ENCODE peak calls at places on chromosomes 5 and 9, in ten cellular contexts. G is activated CD4-positive, alpha-beta T cell treated with anti-CD3 and anti-CD28 coated beads for 24 hours; N is activated CD4-positive, alpha-beta memory T cell treated with anti-CD3 and anti-CD28 coated beads, Interleukin-2, amount 10 ng/mL, durations not matched to agents 7 days and 5 days; C is NCI-H1417; M is activated T-cell treated with anti-CD3 and anti-CD28 coated beads, Interleukin-2, amount 50 U/mL, for 4 hours; I is cardiac muscle cell; D is ecto neural progenitor cell; Q is A172; R is stimulated activated CD4-positive, alpha-beta T cell treated with anti-CD3 and anti-CD28 coated beads, Interleukin-12 subunit alpha, Interleukin-12 subunit beta, amount 100 ng/mL, for 4 hours; H is GM12891. T is an unnamed sample.

GRCh38 chr5:33892419-33893151 is 795 bp upstream of the ADAMTS12 start:
- DNase-seq in G (no peak), N (no peak), C (peak), M (no peak), I (peak), D (no peak), Q (peak), R (no peak), H (no peak), T (peak)

GRCh38 chr5:73182282-73182681 is 9.3 kb downstream of the TMEM174 start:
- DNase-seq in G (no peak), N (no peak), C (no peak), M (no peak), I (no peak), D (no peak), Q (no peak), R (no peak), H (no peak), T (no peak)

GRCh38 chr5:86979801-86980510 is 287.7 kb upstream of the RASA1 start:
- DNase-seq in G (no peak), N (no peak), C (no peak), M (no peak), I (no peak), D (no peak), Q (peak), R (no peak), H (no peak), T (no peak)

GRCh38 chr9:26504057-26504456 is 388.5 kb downstream of the CAAP1 start:
- DNase-seq in G (no peak), N (no peak), C (no peak), M (no peak), I (no peak), D (no peak), Q (no peak), R (no peak), H (no peak), T (no peak)

GRCh38 chr9:107737610-107737986 is 248.0 kb upstream of the KLF4 start:
- DNase-seq in G (no peak), N (no peak), C (no peak), M (no peak), I (no peak), D (no peak), Q (no peak), R (no peak), H (no peak), T (no peak)

GRCh38 chr5:150640311-150641005 is at the start of gene SYNPO:
- DNase-seq in G (no peak), N (no peak), C (no peak), M (no peak), I (no peak), D (no peak), Q (peak), R (no peak), H (no peak), T (peak)

GRCh38 chr5:141484499-141485304 is at the start of gene PCDHGC4:
- DNase-seq in G (no peak), N (no peak), C (no peak), M (no peak), I (peak), D (peak), Q (no peak), R (no peak), H (no peak), T (peak)

GRCh38 chr5:82105457-82105856 is 133.6 kb downstream of the ATG10 start:
- DNase-seq in G (no peak), N (no peak), C (no peak), M (no peak), I (no peak), D (no peak), Q (peak), R (no peak), H (no peak), T (peak)

GRCh38 chr9:134659688-134660131 is 18.1 kb downstream of the COL5A1 start:
- DNase-seq in G (no peak), N (no peak), C (no peak), M (no peak), I (no peak), D (no peak), Q (no peak), R (no peak), H (no peak), T (no peak)

GRCh38 chr5:178457471-178457870 is 132.7 kb downstream of the COL23A1 start:
- DNase-seq in G (no peak), N (no peak), C (no peak), M (no peak), I (no peak), D (no peak), Q (no peak), R (no peak), H (no peak), T (no peak)

GRCh38 chr5:149735066-149735465 is 5.0 kb downstream of the PPARGC1B start:
- DNase-seq in G (no peak), N (no peak), C (no peak), M (no peak), I (no peak), D (peak), Q (peak), R (no peak), H (no peak), T (no peak)

GRCh38 chr5:56269216-56269927 is 36.2 kb upstream of the ANKRD55 start:
- DNase-seq in G (no peak), N (peak), C (no peak), M (no peak), I (peak), D (peak), Q (peak), R (no peak), H (peak), T (peak)

GRCh38 chr9:87513171-87513570 is 15.5 kb downstream of the DAPK1 start:
- DNase-seq in G (no peak), N (no peak), C (no peak), M (no peak), I (no peak), D (no peak), Q (no peak), R (no peak), H (no peak), T (no peak)

GRCh38 chr9:107190031-107190935 is 92.8 kb upstream of the RAD23B start:
- DNase-seq in G (no peak), N (no peak), C (peak), M (no peak), I (peak), D (no peak), Q (peak), R (no peak), H (no peak), T (no peak)

GRCh38 chr5:59275537-59276276 is 617.8 kb downstream of the PDE4D start:
- DNase-seq in G (no peak), N (no peak), C (no peak), M (no peak), I (peak), D (peak), Q (peak), R (no peak), H (no peak), T (peak)

GRCh38 chr9:106862946-106863740 is at the start of gene ZNF462:
- DNase-seq in G (no peak), N (no peak), C (peak), M (no peak), I (peak), D (peak), Q (peak), R (no peak), H (no peak), T (peak)

GRCh38 chr9:101093620-101094019 is 65.1 kb downstream of the PLPPR1 start:
- DNase-seq in G (no peak), N (no peak), C (no peak), M (no peak), I (no peak), D (no peak), Q (peak), R (no peak), H (no peak), T (peak)

GRCh38 chr5:144567416-144567770 is 396.7 kb downstream of the KCTD16 start:
- DNase-seq in G (no peak), N (no peak), C (no peak), M (no peak), I (no peak), D (no peak), Q (peak), R (no peak), H (no peak), T (no peak)

GRCh38 chr5:134053314-134053839 is 48.6 kb upstream of the VDAC1 start:
- DNase-seq in G (no peak), N (no peak), C (no peak), M (no peak), I (no peak), D (no peak), Q (no peak), R (no peak), H (no peak), T (no peak)

GRCh38 chr9:85172001-85172978 is 502.8 kb downstream of the NTRK2 start:
- DNase-seq in G (no peak), N (no peak), C (no peak), M (no peak), I (no peak), D (no peak), Q (no peak), R (no peak), H (no peak), T (no peak)

GRCh38 chr5:179549973-179550510 is 312 bp upstream of the RUFY1 start:
- DNase-seq in G (no peak), N (no peak), C (no peak), M (peak), I (no peak), D (no peak), Q (peak), R (no peak), H (no peak), T (no peak)

GRCh38 chr5:137703565-137703964 is 32.3 kb downstream of the KLHL3 start:
- DNase-seq in G (no peak), N (no peak), C (no peak), M (no peak), I (no peak), D (no peak), Q (no peak), R (no peak), H (no peak), T (no peak)

GRCh38 chr9:87337335-87338074 is 160.2 kb upstream of the DAPK1 start:
- DNase-seq in G (no peak), N (no peak), C (peak), M (no peak), I (peak), D (no peak), Q (peak), R (no peak), H (no peak), T (peak)

GRCh38 chr9:95876595-95876994 is 1.1 kb downstream of the ERCC6L2 start:
- DNase-seq in G (no peak), N (no peak), C (peak), M (no peak), I (peak), D (no peak), Q (peak), R (no peak), H (no peak), T (no peak)

GRCh38 chr5:72138943-72139467 is 31.7 kb downstream of the MAP1B start:
- DNase-seq in G (no peak), N (no peak), C (no peak), M (no peak), I (no peak), D (no peak), Q (peak), R (no peak), H (no peak), T (no peak)

GRCh38 chr5:176891331-176891958 is 7.7 kb downstream of the HK3 start:
- DNase-seq in G (no peak), N (no peak), C (no peak), M (no peak), I (no peak), D (no peak), Q (no peak), R (no peak), H (no peak), T (peak)

GRCh38 chr9:120265791-120266190 is 314.2 kb downstream of the CDK5RAP2 start:
- DNase-seq in G (no peak), N (no peak), C (peak), M (no peak), I (peak), D (no peak), Q (no peak), R (no peak), H (no peak), T (no peak)

GRCh38 chr5:51187953-51188591 is 195.2 kb upstream of the ISL1 start:
- DNase-seq in G (no peak), N (no peak), C (peak), M (no peak), I (no peak), D (no peak), Q (no peak), R (no peak), H (no peak), T (no peak)

GRCh38 chr9:17462869-17463464 is 115.9 kb upstream of the SH3GL2 start:
- DNase-seq in G (no peak), N (no peak), C (peak), M (no peak), I (peak), D (no peak), Q (peak), R (no peak), H (no peak), T (no peak)

GRCh38 chr5:36378551-36378950 is 76.8 kb upstream of the RANBP3L start:
- DNase-seq in G (no peak), N (no peak), C (no peak), M (no peak), I (no peak), D (no peak), Q (no peak), R (no peak), H (no peak), T (no peak)

GRCh38 chr5:69509212-69509611 is 16.6 kb downstream of the OCLN start:
- DNase-seq in G (no peak), N (no peak), C (no peak), M (no peak), I (no peak), D (no peak), Q (no peak), R (no peak), H (no peak), T (no peak)

GRCh38 chr5:976849-977751 is 31.5 kb upstream of the NKD2 start:
- DNase-seq in G (no peak), N (no peak), C (no peak), M (no peak), I (no peak), D (peak), Q (no peak), R (no peak), H (no peak), T (peak)

GRCh38 chr9:82574911-82575310 is 488.0 kb downstream of the RASEF start:
- DNase-seq in G (no peak), N (no peak), C (no peak), M (no peak), I (no peak), D (no peak), Q (no peak), R (no peak), H (no peak), T (no peak)

GRCh38 chr9:134367061-134367460 is 40.8 kb downstream of the RXRA start:
- DNase-seq in G (no peak), N (no peak), C (no peak), M (no peak), I (no peak), D (no peak), Q (no peak), R (no peak), H (no peak), T (no peak)

GRCh38 chr5:139272471-139273321 is 20.8 kb upstream of the MATR3 start:
- DNase-seq in G (no peak), N (peak), C (no peak), M (no peak), I (no peak), D (no peak), Q (peak), R (no peak), H (no peak), T (no peak)

GRCh38 chr5:35029333-35029732 is 18.4 kb downstream of the AGXT2 start:
- DNase-seq in G (no peak), N (no peak), C (no peak), M (no peak), I (no peak), D (no peak), Q (peak), R (no peak), H (no peak), T (no peak)

T was measured in islet precursor cell.